ENCODE peak calls at places on chromosomes 1 and 21, in five cellular contexts. R, T, A, Z and H are unnamed samples. For H3K36me3 and H3K27me3, the result is how much of the 10 kb centered on the place peaks cover.

GRCh38 chr1:36096500-36097412 is 8.1 kb downstream of the ADPRS start:
- DNase-seq in R (no peak), T (peak), A (no peak), Z (no peak), H (no peak)

GRCh38 chr1:92374211-92374610 is 75.4 kb downstream of the RPAP2 start:
- DNase-seq in R (no peak), T (no peak), A (no peak), Z (no peak), H (no peak)

GRCh38 chr1:6603424-6603850 is 768 bp upstream of the KLHL21 start:
- DNase-seq in R (peak), T (no peak), A (peak), Z (peak), H (peak)

GRCh38 chr21:43361127-43361492 is 65.8 kb downstream of the SIK1 start:
- DNase-seq in R (peak), T (peak), A (no peak), Z (peak), H (no peak)

GRCh38 chr1:34930702-34931071 is 1.2 kb upstream of the DLGAP3 start:
- DNase-seq in R (no peak), T (peak), A (no peak), Z (no peak), H (no peak)

GRCh38 chr1:12397426-12398134 is 167.8 kb downstream of the VPS13D start:
- DNase-seq in R (no peak), T (no peak), A (no peak), Z (no peak), H (no peak)

GRCh38 chr1:54229281-54229891 is 29.4 kb downstream of the MRPL37 start:
- DNase-seq in R (no peak), T (peak), A (no peak), Z (no peak), H (no peak)

GRCh38 chr21:43925096-43925481 is 60.1 kb downstream of the AGPAT3 start:
- DNase-seq in R (peak), T (peak), A (no peak), Z (peak), H (no peak)

GRCh38 chr1:220696863-220697231 is 6.7 kb downstream of the C1orf115 start:
- DNase-seq in R (no peak), T (no peak), A (no peak), Z (no peak), H (no peak)

GRCh38 chr1:78540056-78540455 is 49.3 kb downstream of the PTGFR start:
- DNase-seq in R (no peak), T (no peak), A (no peak), Z (no peak), H (no peak)

GRCh38 chr1:208044568-208045241 is 133.8 kb upstream of the CD34 start:
- DNase-seq in R (peak), T (no peak), A (peak), Z (no peak), H (no peak)
- H3K36me3 ChIP-seq in R (half or more), T (under half), A (under half), Z (half or more), H (under half)

GRCh38 chr1:39635871-39636210 is 3.6 kb downstream of the HEYL start:
- DNase-seq in R (no peak), T (no peak), A (no peak), Z (no peak), H (no peak)
- H3K27me3 ChIP-seq in R (under half), T (under half), A (under half), Z (under half), H (under half)

GRCh38 chr1:58762806-58763205 is 21.0 kb downstream of the JUN start:
- DNase-seq in R (no peak), T (no peak), A (no peak), Z (no peak), H (no peak)
- H3K27ac ChIP-seq in R (peak), T (no peak), A (no peak), Z (no peak), H (no peak)

GRCh38 chr1:175162955-175163354 is 29.6 kb downstream of the KIAA0040 start:
- DNase-seq in R (no peak), T (no peak), A (no peak), Z (no peak), H (no peak)
- H3K36me3 ChIP-seq in R (half or more), T (under half), A (under half), Z (half or more), H (half or more)

GRCh38 chr1:18705811-18706210 is 75.2 kb downstream of the PAX7 start:
- DNase-seq in R (no peak), T (no peak), A (no peak), Z (no peak), H (no peak)

GRCh38 chr1:18700530-18700929 is 69.9 kb downstream of the PAX7 start:
- DNase-seq in R (no peak), T (no peak), A (no peak), Z (no peak), H (no peak)

GRCh38 chr1:18703041-18703621 is 72.5 kb downstream of the PAX7 start:
- DNase-seq in R (no peak), T (peak), A (no peak), Z (no peak), H (no peak)

GRCh38 chr1:18697541-18697940 is 66.9 kb downstream of the PAX7 start:
- DNase-seq in R (no peak), T (no peak), A (no peak), Z (no peak), H (no peak)

DNA sequence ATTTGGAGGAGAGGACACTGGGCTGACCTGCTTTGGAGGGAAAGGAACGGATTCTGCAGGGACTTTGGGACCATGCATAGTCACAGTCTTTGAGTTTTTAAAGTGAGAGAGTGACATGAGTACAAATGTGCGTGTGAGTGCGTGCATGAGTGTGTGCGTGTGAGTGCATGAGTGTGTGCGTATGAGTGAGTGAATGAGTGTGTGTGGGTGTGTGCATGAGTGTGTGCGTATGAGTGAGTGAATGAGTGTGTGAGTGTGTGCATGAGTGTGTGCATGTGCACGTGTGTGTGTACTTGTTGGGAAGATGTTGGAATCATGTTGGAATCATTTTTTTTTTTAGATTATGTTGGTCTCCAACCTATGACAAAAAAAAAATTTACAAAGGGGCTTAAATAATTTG is 70.5 kb downstream of the PAX7 start:
- DNase-seq in R (no peak), T (no peak), A (no peak), Z (no peak), H (no peak)
- H3K27me3 ChIP-seq in R (under half), T (under half), A (under half), Z (under half), H (under half)

GRCh38 chr21:26131554-26131953 is 39.0 kb downstream of the APP start:
- DNase-seq in R (no peak), T (no peak), A (no peak), Z (no peak), H (no peak)
- H3K27ac ChIP-seq in R (no peak), T (no peak), A (no peak), Z (no peak), H (no peak)

GRCh38 chr1:83026745-83027144 is 972.2 kb downstream of the TTLL7 start:
- DNase-seq in R (no peak), T (no peak), A (no peak), Z (no peak), H (no peak)

GRCh38 chr1:83028467-83028866 is 970.5 kb downstream of the TTLL7 start:
- DNase-seq in R (no peak), T (no peak), A (no peak), Z (no peak), H (no peak)

GRCh38 chr1:83033682-83034081 is 965.2 kb downstream of the TTLL7 start:
- DNase-seq in R (no peak), T (peak), A (no peak), Z (no peak), H (no peak)

GRCh38 chr1:83029050-83029449 is 969.9 kb downstream of the TTLL7 start:
- DNase-seq in R (no peak), T (peak), A (no peak), Z (no peak), H (no peak)

DNA sequence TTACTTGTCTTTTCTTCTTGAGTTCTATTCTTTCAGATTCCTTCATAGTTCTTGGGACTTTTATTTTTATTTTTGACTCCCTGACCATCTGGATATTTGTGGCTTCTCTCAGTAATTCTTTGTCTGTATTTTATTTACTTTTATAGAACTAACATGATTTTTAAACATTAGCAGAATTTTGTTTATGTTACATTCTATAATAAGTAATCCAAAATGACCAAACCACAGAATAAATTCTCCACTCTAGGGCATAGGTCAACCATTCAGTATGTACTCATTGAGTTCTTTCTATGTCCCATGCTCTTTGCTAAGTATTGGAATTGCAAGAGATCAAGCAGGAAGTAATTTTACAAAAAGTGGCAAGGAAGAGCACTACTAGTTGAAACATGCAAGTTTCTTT is 969.0 kb downstream of the TTLL7 start:
- DNase-seq in R (no peak), T (no peak), A (no peak), Z (no peak), H (no peak)
- H3K36me3 ChIP-seq in R (under half), T (under half), A (under half), Z (under half), H (under half)